ENCODE peak calls at places on chromosomes 4 and X, in seven cellular contexts. One of them, this sample, is unnamed.

GRCh38 chrX:2708016-2708415 is 16.9 kb downstream of the CD99 start:
- DNase-seq in mammary epithelial cell: peak; percentile 43
- DNase-seq in PC-3: peak; percentile 13
- DNase-seq in GM23338: no peak
- DNase-seq in astrocyte: no peak
- DNase-seq in neural progenitor cell: no peak
- DNase-seq in OCI-LY7: peak; percentile 55
- DNase-seq in this sample: peak; percentile 40

GRCh38 chrX:143757375-143757774 is 36.8 kb upstream of the SPANXN2 start:
- DNase-seq in mammary epithelial cell: no peak
- DNase-seq in PC-3: no peak
- DNase-seq in GM23338: no peak
- DNase-seq in astrocyte: no peak
- DNase-seq in neural progenitor cell: peak; percentile 37
- DNase-seq in OCI-LY7: no peak
- DNase-seq in this sample: no peak

GRCh38 chrX:39619182-39620009 is 478.4 kb downstream of the BCOR start:
- DNase-seq in mammary epithelial cell: no peak
- DNase-seq in PC-3: peak; percentile 4
- DNase-seq in GM23338: no peak
- DNase-seq in astrocyte: no peak
- DNase-seq in neural progenitor cell: no peak
- DNase-seq in OCI-LY7: no peak
- DNase-seq in this sample: no peak

GRCh38 chr4:89287945-89288344 is 19.7 kb downstream of the GPRIN3 start:
- DNase-seq in mammary epithelial cell: no peak
- DNase-seq in PC-3: no peak
- DNase-seq in GM23338: no peak
- DNase-seq in astrocyte: no peak
- DNase-seq in neural progenitor cell: no peak
- DNase-seq in OCI-LY7: no peak
- DNase-seq in this sample: no peak

GRCh38 chrX:105190252-105190853 is 30.1 kb downstream of the TEX13A start:
- DNase-seq in mammary epithelial cell: peak; percentile 22
- DNase-seq in PC-3: peak; percentile 74
- DNase-seq in GM23338: peak; percentile 36
- DNase-seq in astrocyte: peak; percentile 2
- DNase-seq in neural progenitor cell: peak; percentile 10
- DNase-seq in OCI-LY7: peak; percentile 9
- DNase-seq in this sample: peak; percentile 11

GRCh38 chr4:25862411-25863346 is at the start of gene SEL1L3:
- DNase-seq in mammary epithelial cell: no peak
- DNase-seq in PC-3: peak; percentile 27
- DNase-seq in GM23338: peak; percentile 89
- DNase-seq in astrocyte: no peak
- DNase-seq in neural progenitor cell: peak; percentile 75
- DNase-seq in OCI-LY7: peak; percentile 67
- DNase-seq in this sample: no peak

GRCh38 chrX:40688976-40689375 is 41.6 kb upstream of the CXorf38 start:
- DNase-seq in mammary epithelial cell: no peak
- DNase-seq in PC-3: no peak
- DNase-seq in GM23338: no peak
- DNase-seq in astrocyte: no peak
- DNase-seq in neural progenitor cell: no peak
- DNase-seq in OCI-LY7: no peak
- DNase-seq in this sample: no peak

GRCh38 chr4:10457255-10457801 is at the start of gene ZNF518B:
- DNase-seq in mammary epithelial cell: peak; percentile 55
- DNase-seq in PC-3: peak; percentile 70
- DNase-seq in GM23338: peak; percentile 87
- DNase-seq in astrocyte: peak; percentile 31
- DNase-seq in neural progenitor cell: peak; percentile 87
- DNase-seq in OCI-LY7: peak; percentile 78
- DNase-seq in this sample: peak; percentile 59

GRCh38 chr4:125314676-125315570 is at the start of gene FAT4:
- DNase-seq in mammary epithelial cell: peak; percentile 94
- DNase-seq in PC-3: peak; percentile 85
- DNase-seq in GM23338: peak; percentile 94
- DNase-seq in astrocyte: peak; percentile 97
- DNase-seq in neural progenitor cell: peak; percentile 95
- DNase-seq in OCI-LY7: no peak
- DNase-seq in this sample: no peak

GRCh38 chr4:151719045-151719743 is 41.6 kb downstream of the GATB start:
- DNase-seq in mammary epithelial cell: no peak
- DNase-seq in PC-3: no peak
- DNase-seq in GM23338: no peak
- DNase-seq in astrocyte: no peak
- DNase-seq in neural progenitor cell: peak; percentile 18
- DNase-seq in OCI-LY7: no peak
- DNase-seq in this sample: no peak

GRCh38 chr4:101153653-101154052 is 193.7 kb downstream of the PPP3CA start:
- DNase-seq in mammary epithelial cell: no peak
- DNase-seq in PC-3: no peak
- DNase-seq in GM23338: no peak
- DNase-seq in astrocyte: no peak
- DNase-seq in neural progenitor cell: no peak
- DNase-seq in OCI-LY7: peak; percentile 56
- DNase-seq in this sample: no peak

GRCh38 chrX:124534530-124534929 is 188.2 kb downstream of the SH2D1A start:
- DNase-seq in mammary epithelial cell: no peak
- DNase-seq in PC-3: no peak
- DNase-seq in GM23338: peak; percentile 41
- DNase-seq in astrocyte: no peak
- DNase-seq in neural progenitor cell: no peak
- DNase-seq in OCI-LY7: no peak
- DNase-seq in this sample: no peak

GRCh38 chrX:77436682-77437081 is 10.5 kb upstream of the FGF16 start:
- DNase-seq in mammary epithelial cell: peak; percentile 41
- DNase-seq in PC-3: peak; percentile 79
- DNase-seq in GM23338: no peak
- DNase-seq in astrocyte: peak; percentile 53
- DNase-seq in neural progenitor cell: no peak
- DNase-seq in OCI-LY7: peak; percentile 2
- DNase-seq in this sample: no peak

GRCh38 chr4:123415977-123416376 is 19.4 kb downstream of the SPRY1 start:
- DNase-seq in mammary epithelial cell: peak; percentile 56
- DNase-seq in PC-3: peak; percentile 83
- DNase-seq in GM23338: no peak
- DNase-seq in astrocyte: peak; percentile 76
- DNase-seq in neural progenitor cell: no peak
- DNase-seq in OCI-LY7: no peak
- DNase-seq in this sample: peak; percentile 72

GRCh38 chr4:113303315-113303714 is 253.9 kb downstream of the ANK2 start:
- DNase-seq in mammary epithelial cell: no peak
- DNase-seq in PC-3: no peak
- DNase-seq in GM23338: no peak
- DNase-seq in astrocyte: no peak
- DNase-seq in neural progenitor cell: no peak
- DNase-seq in OCI-LY7: no peak
- DNase-seq in this sample: no peak

GRCh38 chr4:155433636-155434360 is 57.0 kb upstream of the MAP9 start:
- DNase-seq in mammary epithelial cell: peak; percentile 89
- DNase-seq in PC-3: peak; percentile 87
- DNase-seq in GM23338: no peak
- DNase-seq in astrocyte: peak; percentile 26
- DNase-seq in neural progenitor cell: no peak
- DNase-seq in OCI-LY7: no peak
- DNase-seq in this sample: no peak

GRCh38 chr4:52950226-52950625 is 88.1 kb downstream of the RASL11B start:
- DNase-seq in mammary epithelial cell: peak; percentile 2
- DNase-seq in PC-3: no peak
- DNase-seq in GM23338: peak; percentile 53
- DNase-seq in astrocyte: no peak
- DNase-seq in neural progenitor cell: no peak
- DNase-seq in OCI-LY7: no peak
- DNase-seq in this sample: no peak

GRCh38 chr4:166577639-166578038 is 656.7 kb downstream of the SPOCK3 start:
- DNase-seq in mammary epithelial cell: no peak
- DNase-seq in PC-3: no peak
- DNase-seq in GM23338: no peak
- DNase-seq in astrocyte: no peak
- DNase-seq in neural progenitor cell: no peak
- DNase-seq in OCI-LY7: no peak
- DNase-seq in this sample: no peak
- TF ChIP-seq CTCF in mammary epithelial cell: no peak
- TF ChIP-seq CTCF in PC-3: no peak
- TF ChIP-seq CTCF in GM23338: no peak
- TF ChIP-seq CTCF in astrocyte: no peak
- TF ChIP-seq CTCF in neural progenitor cell: no peak
- TF ChIP-seq CTCF in OCI-LY7: no peak
- TF ChIP-seq CTCF in this sample: no peak

GRCh38 chr4:87029356-87029755 is 94.5 kb downstream of the AFF1 start:
- DNase-seq in mammary epithelial cell: no peak
- DNase-seq in PC-3: no peak
- DNase-seq in GM23338: no peak
- DNase-seq in astrocyte: no peak
- DNase-seq in neural progenitor cell: no peak
- DNase-seq in OCI-LY7: no peak
- DNase-seq in this sample: no peak

GRCh38 chr4:87026795-87027495 is 92.1 kb downstream of the AFF1 start:
- DNase-seq in mammary epithelial cell: no peak
- DNase-seq in PC-3: no peak
- DNase-seq in GM23338: no peak
- DNase-seq in astrocyte: no peak
- DNase-seq in neural progenitor cell: no peak
- DNase-seq in OCI-LY7: peak; percentile 82
- DNase-seq in this sample: no peak

GRCh38 chr4:87024181-87024580 is 89.4 kb downstream of the AFF1 start:
- DNase-seq in mammary epithelial cell: no peak
- DNase-seq in PC-3: no peak
- DNase-seq in GM23338: no peak
- DNase-seq in astrocyte: no peak
- DNase-seq in neural progenitor cell: no peak
- DNase-seq in OCI-LY7: no peak
- DNase-seq in this sample: no peak

GRCh38 chr4:87025614-87026041 is 90.8 kb downstream of the AFF1 start:
- DNase-seq in mammary epithelial cell: no peak
- DNase-seq in PC-3: no peak
- DNase-seq in GM23338: no peak
- DNase-seq in astrocyte: no peak
- DNase-seq in neural progenitor cell: no peak
- DNase-seq in OCI-LY7: no peak
- DNase-seq in this sample: no peak

GRCh38 chr4:87025023-87025613 is 90.3 kb downstream of the AFF1 start:
- DNase-seq in mammary epithelial cell: no peak
- DNase-seq in PC-3: no peak
- DNase-seq in GM23338: no peak
- DNase-seq in astrocyte: no peak
- DNase-seq in neural progenitor cell: no peak
- DNase-seq in OCI-LY7: no peak
- DNase-seq in this sample: no peak
- H3K4me1 ChIP-seq in mammary epithelial cell: no peaks in the 10 kb centered on the region
- H3K4me1 ChIP-seq in PC-3: no peaks in the 10 kb centered on the region
- H3K4me1 ChIP-seq in GM23338: peaks cover 48% of the 10 kb centered on the region
- H3K4me1 ChIP-seq in astrocyte: no peaks in the 10 kb centered on the region
- H3K4me1 ChIP-seq in neural progenitor cell: peaks cover 55% of the 10 kb centered on the region
- H3K4me1 ChIP-seq in OCI-LY7: peaks cover 44% of the 10 kb centered on the region
- H3K4me1 ChIP-seq in this sample: peaks cover under 1% of the 10 kb centered on the region

GRCh38 chrX:129955682-129956081 is 26.8 kb upstream of the BCORL1 start:
- DNase-seq in mammary epithelial cell: no peak
- DNase-seq in PC-3: no peak
- DNase-seq in GM23338: no peak
- DNase-seq in astrocyte: no peak
- DNase-seq in neural progenitor cell: no peak
- DNase-seq in OCI-LY7: no peak
- DNase-seq in this sample: no peak

GRCh38 chrX:129954804-129955203 is 27.6 kb upstream of the BCORL1 start:
- DNase-seq in mammary epithelial cell: no peak
- DNase-seq in PC-3: no peak
- DNase-seq in GM23338: no peak
- DNase-seq in astrocyte: no peak
- DNase-seq in neural progenitor cell: no peak
- DNase-seq in OCI-LY7: no peak
- DNase-seq in this sample: no peak

GRCh38 chrX:129956145-129956544 is 26.3 kb upstream of the BCORL1 start:
- DNase-seq in mammary epithelial cell: no peak
- DNase-seq in PC-3: no peak
- DNase-seq in GM23338: no peak
- DNase-seq in astrocyte: no peak
- DNase-seq in neural progenitor cell: no peak
- DNase-seq in OCI-LY7: no peak
- DNase-seq in this sample: no peak

GRCh38 chrX:129953881-129954280 is 28.6 kb upstream of the BCORL1 start:
- DNase-seq in mammary epithelial cell: no peak
- DNase-seq in PC-3: no peak
- DNase-seq in GM23338: peak; percentile 28
- DNase-seq in astrocyte: no peak
- DNase-seq in neural progenitor cell: peak; percentile 72
- DNase-seq in OCI-LY7: no peak
- DNase-seq in this sample: no peak

DNA sequence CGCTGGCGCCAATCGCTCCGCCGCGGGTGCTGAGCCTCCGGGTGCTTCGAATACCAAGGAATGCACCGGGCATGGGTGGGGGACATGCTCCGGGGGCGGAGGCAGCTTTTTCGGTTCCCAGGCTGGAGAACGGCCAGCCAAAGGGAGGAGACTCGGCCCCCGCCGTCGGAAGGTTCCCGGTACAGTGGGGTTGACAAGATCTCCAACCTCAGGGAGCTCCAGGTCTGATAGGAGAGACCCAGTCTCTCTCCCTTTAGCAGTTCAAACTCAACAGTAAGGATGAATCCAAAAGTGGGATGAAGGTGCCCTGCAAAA is 29.1 kb upstream of the BCORL1 start:
- DNase-seq in mammary epithelial cell: no peak
- DNase-seq in PC-3: no peak
- DNase-seq in GM23338: peak; percentile 24
- DNase-seq in astrocyte: no peak
- DNase-seq in neural progenitor cell: no peak
- DNase-seq in OCI-LY7: no peak
- DNase-seq in this sample: no peak
- H3K4me2 ChIP-seq in mammary epithelial cell: peak overlapping the region; percentile 34
- H3K4me2 ChIP-seq in PC-3: no peak overlapping the region
- H3K4me2 ChIP-seq in GM23338: peak overlapping the region; percentile 80
- H3K4me2 ChIP-seq in astrocyte: peak overlapping the region; percentile 82
- H3K4me2 ChIP-seq in neural progenitor cell: peak overlapping the region; percentile 71
- H3K4me2 ChIP-seq in OCI-LY7: peak overlapping the region; percentile 67
- H3K4me2 ChIP-seq in this sample: peak overlapping the region; percentile 85

GRCh38 chr4:48591372-48591771 is 101.3 kb downstream of the ZAR1 start:
- DNase-seq in mammary epithelial cell: no peak
- DNase-seq in PC-3: no peak
- DNase-seq in GM23338: no peak
- DNase-seq in astrocyte: no peak
- DNase-seq in neural progenitor cell: no peak
- DNase-seq in OCI-LY7: no peak
- DNase-seq in this sample: no peak

GRCh38 chr4:48594185-48594584 is 104.1 kb downstream of the ZAR1 start:
- DNase-seq in mammary epithelial cell: no peak
- DNase-seq in PC-3: no peak
- DNase-seq in GM23338: peak; percentile 67
- DNase-seq in astrocyte: no peak
- DNase-seq in neural progenitor cell: peak; percentile 80
- DNase-seq in OCI-LY7: no peak
- DNase-seq in this sample: no peak

GRCh38 chr4:48585401-48585800 is 95.3 kb downstream of the ZAR1 start:
- DNase-seq in mammary epithelial cell: no peak
- DNase-seq in PC-3: no peak
- DNase-seq in GM23338: no peak
- DNase-seq in astrocyte: no peak
- DNase-seq in neural progenitor cell: no peak
- DNase-seq in OCI-LY7: no peak
- DNase-seq in this sample: no peak

GRCh38 chr4:48590884-48591283 is 100.8 kb downstream of the ZAR1 start:
- DNase-seq in mammary epithelial cell: no peak
- DNase-seq in PC-3: no peak
- DNase-seq in GM23338: no peak
- DNase-seq in astrocyte: no peak
- DNase-seq in neural progenitor cell: no peak
- DNase-seq in OCI-LY7: no peak
- DNase-seq in this sample: no peak

GRCh38 chr4:48588230-48588943 is 98.3 kb downstream of the ZAR1 start:
- DNase-seq in mammary epithelial cell: no peak
- DNase-seq in PC-3: peak; percentile 2
- DNase-seq in GM23338: no peak
- DNase-seq in astrocyte: no peak
- DNase-seq in neural progenitor cell: no peak
- DNase-seq in OCI-LY7: no peak
- DNase-seq in this sample: no peak
- TF ChIP-seq CTCF in mammary epithelial cell: no peak
- TF ChIP-seq CTCF in PC-3: peak; percentile 39
- TF ChIP-seq CTCF in GM23338: no peak
- TF ChIP-seq CTCF in astrocyte: no peak
- TF ChIP-seq CTCF in neural progenitor cell: no peak
- TF ChIP-seq CTCF in OCI-LY7: no peak
- TF ChIP-seq CTCF in this sample: no peak

This sample was measured in DND-41.